ENCODE peak calls at places on chromosomes 4 and X, in nine cellular contexts. O, W, Q, R, L, J, H, V and Z are unnamed samples.

GRCh38 chr4:139603576-139604387 is 47.8 kb upstream of the SETD7 start:
- DNase-seq in O (peak; percentile 27), W (no peak), Q (peak; percentile 45), R (peak; percentile 54), L (peak; percentile 43), J (peak; percentile 84), H (peak; percentile 62), V (no peak), Z (peak; percentile 44)

GRCh38 chrX:10235851-10236250 is 79.1 kb downstream of the CLCN4 start:
- DNase-seq in O (no peak), W (no peak), Q (peak; percentile 90), R (no peak), L (no peak), J (peak; percentile 84), H (no peak), V (no peak), Z (no peak)

GRCh38 chr4:76745264-76745663 is 152.7 kb downstream of the SOWAHB start:
- DNase-seq in O (no peak), W (no peak), Q (no peak), R (no peak), L (no peak), J (no peak), H (no peak), V (no peak), Z (no peak)

GRCh38 chr4:128574706-128575105 is 234.8 kb upstream of the JADE1 start:
- DNase-seq in O (peak; percentile 76), W (no peak), Q (peak; percentile 30), R (peak; percentile 78), L (peak; percentile 77), J (peak; percentile 76), H (peak; percentile 51), V (peak; percentile 67), Z (peak; percentile 88)

GRCh38 chrX:45070116-45071007 is 130.3 kb downstream of the DIPK2B start:
- DNase-seq in O (no peak), W (no peak), Q (peak; percentile 41), R (no peak), L (peak; percentile 18), J (peak; percentile 70), H (no peak), V (no peak), Z (peak; percentile 20)

GRCh38 chrX:312621-313331 is 5.8 kb downstream of the GTPBP6 start:
- DNase-seq in O (no peak), W (no peak), Q (no peak), R (no peak), L (peak; percentile 28), J (no peak), H (no peak), V (no peak), Z (no peak)

GRCh38 chr4:17597517-17597916 is 16.9 kb upstream of the MED28 start:
- DNase-seq in O (no peak), W (no peak), Q (no peak), R (no peak), L (no peak), J (peak; percentile 45), H (no peak), V (no peak), Z (no peak)

GRCh38 chr4:62191446-62191845 is 991.3 kb downstream of the ADGRL3 start:
- DNase-seq in O (no peak), W (no peak), Q (no peak), R (no peak), L (no peak), J (no peak), H (no peak), V (no peak), Z (no peak)

GRCh38 chr4:113756005-113756410 is 5.5 kb downstream of the CAMK2D start:
- DNase-seq in O (no peak), W (no peak), Q (peak; percentile 89), R (no peak), L (peak; percentile 24), J (peak; percentile 83), H (no peak), V (no peak), Z (no peak)

GRCh38 chrX:153775293-153775595 is 5.6 kb upstream of the SRPK3 start:
- DNase-seq in O (no peak), W (no peak), Q (no peak), R (no peak), L (no peak), J (no peak), H (no peak), V (no peak), Z (no peak)

GRCh38 chrX:126552313-126553022 is at the start of gene DCAF12L1:
- DNase-seq in O (no peak), W (no peak), Q (no peak), R (no peak), L (no peak), J (peak; percentile 0), H (no peak), V (no peak), Z (no peak)

GRCh38 chr4:70559216-70559830 is 32.7 kb upstream of the AMBN start:
- DNase-seq in O (peak; percentile 55), W (no peak), Q (peak; percentile 12), R (peak; percentile 51), L (peak; percentile 19), J (peak; percentile 65), H (peak; percentile 36), V (peak; percentile 9), Z (peak; percentile 62)

GRCh38 chr4:76156635-76157034 is 8.4 kb upstream of the NUP54 start:
- DNase-seq in O (no peak), W (no peak), Q (no peak), R (no peak), L (no peak), J (peak; percentile 30), H (no peak), V (no peak), Z (no peak)

GRCh38 chr4:103415801-103416200 is 217.7 kb upstream of the CENPE start:
- DNase-seq in O (no peak), W (no peak), Q (no peak), R (no peak), L (no peak), J (no peak), H (no peak), V (no peak), Z (no peak)

GRCh38 chrX:106917830-106918500 is 2.2 kb upstream of the CLDN2 start:
- DNase-seq in O (no peak), W (no peak), Q (peak; percentile 68), R (no peak), L (no peak), J (peak; percentile 88), H (no peak), V (no peak), Z (peak; percentile 7)

GRCh38 chr4:15144249-15144966 is 142.1 kb downstream of the CPEB2 start:
- DNase-seq in O (no peak), W (no peak), Q (no peak), R (no peak), L (no peak), J (no peak), H (no peak), V (no peak), Z (no peak)

GRCh38 chr4:87973283-87974169 is 2.0 kb upstream of the SPP1 start:
- DNase-seq in O (peak; percentile 48), W (no peak), Q (peak; percentile 94), R (no peak), L (peak; percentile 81), J (peak; percentile 86), H (peak; percentile 35), V (peak; percentile 20), Z (peak; percentile 56)

GRCh38 chrX:48702032-48702431 is 5.5 kb downstream of the SUV39H1 start:
- DNase-seq in O (no peak), W (no peak), Q (no peak), R (no peak), L (no peak), J (no peak), H (no peak), V (no peak), Z (no peak)

GRCh38 chr4:79340568-79340967 is 14.7 kb upstream of the NAA11 start:
- DNase-seq in O (no peak), W (no peak), Q (no peak), R (no peak), L (no peak), J (no peak), H (no peak), V (no peak), Z (no peak)

GRCh38 chr4:173013232-173013932 is 155.2 kb upstream of the GALNT7 start:
- DNase-seq in O (peak; percentile 51), W (peak; percentile 20), Q (no peak), R (no peak), L (peak; percentile 16), J (peak; percentile 69), H (peak; percentile 4), V (peak; percentile 34), Z (peak; percentile 67)

GRCh38 chr4:161650812-161651211 is 513.0 kb downstream of the FSTL5 start:
- DNase-seq in O (no peak), W (no peak), Q (no peak), R (no peak), L (peak; percentile 21), J (no peak), H (peak; percentile 6), V (no peak), Z (no peak)

GRCh38 chr4:94480362-94480951 is 28.7 kb downstream of the PDLIM5 start:
- DNase-seq in O (no peak), W (no peak), Q (no peak), R (no peak), L (no peak), J (no peak), H (no peak), V (no peak), Z (no peak)

GRCh38 chrX:84197550-84197949 is 9.6 kb upstream of the RPS6KA6 start:
- DNase-seq in O (no peak), W (no peak), Q (no peak), R (no peak), L (no peak), J (no peak), H (no peak), V (no peak), Z (no peak)

GRCh38 chrX:85964744-85965143 is 82.6 kb downstream of the CHM start:
- DNase-seq in O (no peak), W (no peak), Q (no peak), R (no peak), L (no peak), J (peak; percentile 1), H (no peak), V (no peak), Z (no peak)

GRCh38 chr4:108033348-108033747 is 43.7 kb downstream of the HADH start:
- DNase-seq in O (no peak), W (no peak), Q (no peak), R (no peak), L (no peak), J (no peak), H (no peak), V (no peak), Z (no peak)

GRCh38 chrX:140504371-140505324 is at the start of gene SOX3:
- DNase-seq in O (no peak), W (no peak), Q (peak; percentile 11), R (no peak), L (no peak), J (no peak), H (no peak), V (no peak), Z (no peak)

GRCh38 chr4:77927991-77928925 is 65.6 kb downstream of the MRPL1 start:
- DNase-seq in O (no peak), W (no peak), Q (peak; percentile 30), R (no peak), L (peak; percentile 8), J (peak; percentile 18), H (no peak), V (no peak), Z (no peak)